ENCODE peak calls at places on chromosomes 5 and 9, in eight cellular contexts. One of them, this sample, is unnamed.

GRCh38 chr5:1007681-1008450 is 736 bp upstream of the NKD2 start:
- DNase-seq in cerebellar cortex: no peak
- DNase-seq in astrocyte: no peak
- DNase-seq in choroid plexus epithelial cell: no peak
- DNase-seq in NCI-H446 treated with DMSO at 0.1 percent for 48 hours: no peak
- DNase-seq in T-helper 9 cell: no peak
- DNase-seq in activated CD8-positive, alpha-beta memory T cell treated with anti-CD3 and anti-CD28 coated beads for 1 hour: no peak
- DNase-seq in AG20443: no peak
- DNase-seq in this sample: no peak

GRCh38 chr9:72809586-72809985 is 143.3 kb downstream of the ALDH1A1 start:
- DNase-seq in choroid plexus epithelial cell: no peak
- DNase-seq in T-helper 9 cell: no peak
- DNase-seq in activated CD8-positive, alpha-beta memory T cell treated with anti-CD3 and anti-CD28 coated beads for 1 hour: no peak
- DNase-seq in cerebellar cortex: no peak
- DNase-seq in NCI-H446 treated with DMSO at 0.1 percent for 48 hours: no peak
- DNase-seq in astrocyte: no peak
- DNase-seq in AG20443: no peak
- DNase-seq in this sample: no peak

GRCh38 chr5:170475269-170476000 is 28.4 kb upstream of the KCNIP1 start:
- DNase-seq in T-helper 9 cell: no peak
- DNase-seq in astrocyte: no peak
- DNase-seq in cerebellar cortex: no peak
- DNase-seq in activated CD8-positive, alpha-beta memory T cell treated with anti-CD3 and anti-CD28 coated beads for 1 hour: no peak
- DNase-seq in choroid plexus epithelial cell: peak
- DNase-seq in AG20443: no peak
- DNase-seq in NCI-H446 treated with DMSO at 0.1 percent for 48 hours: no peak
- DNase-seq in this sample: no peak

GRCh38 chr9:129983891-129984290 is 59.1 kb downstream of the FNBP1 start:
- DNase-seq in choroid plexus epithelial cell: peak
- DNase-seq in cerebellar cortex: no peak
- DNase-seq in activated CD8-positive, alpha-beta memory T cell treated with anti-CD3 and anti-CD28 coated beads for 1 hour: no peak
- DNase-seq in AG20443: peak
- DNase-seq in NCI-H446 treated with DMSO at 0.1 percent for 48 hours: no peak
- DNase-seq in T-helper 9 cell: no peak
- DNase-seq in astrocyte: peak
- DNase-seq in this sample: no peak

GRCh38 chr9:96482471-96482870 is 32.5 kb downstream of the HABP4 start:
- DNase-seq in activated CD8-positive, alpha-beta memory T cell treated with anti-CD3 and anti-CD28 coated beads for 1 hour: no peak
- DNase-seq in NCI-H446 treated with DMSO at 0.1 percent for 48 hours: no peak
- DNase-seq in choroid plexus epithelial cell: no peak
- DNase-seq in AG20443: no peak
- DNase-seq in cerebellar cortex: no peak
- DNase-seq in astrocyte: no peak
- DNase-seq in T-helper 9 cell: no peak
- DNase-seq in this sample: no peak

GRCh38 chr9:116269250-116269649 is 115.7 kb downstream of the PAPPA start:
- DNase-seq in NCI-H446 treated with DMSO at 0.1 percent for 48 hours: no peak
- DNase-seq in choroid plexus epithelial cell: peak
- DNase-seq in cerebellar cortex: no peak
- DNase-seq in AG20443: no peak
- DNase-seq in activated CD8-positive, alpha-beta memory T cell treated with anti-CD3 and anti-CD28 coated beads for 1 hour: no peak
- DNase-seq in T-helper 9 cell: no peak
- DNase-seq in astrocyte: peak
- DNase-seq in this sample: no peak

GRCh38 chr5:148459669-148460068 is 75.9 kb downstream of the FBXO38 start:
- DNase-seq in astrocyte: no peak
- DNase-seq in choroid plexus epithelial cell: no peak
- DNase-seq in activated CD8-positive, alpha-beta memory T cell treated with anti-CD3 and anti-CD28 coated beads for 1 hour: no peak
- DNase-seq in T-helper 9 cell: no peak
- DNase-seq in AG20443: no peak
- DNase-seq in NCI-H446 treated with DMSO at 0.1 percent for 48 hours: no peak
- DNase-seq in cerebellar cortex: no peak
- DNase-seq in this sample: no peak

GRCh38 chr9:131651160-131651559 is 88.7 kb downstream of the RAPGEF1 start:
- DNase-seq in T-helper 9 cell: no peak
- DNase-seq in activated CD8-positive, alpha-beta memory T cell treated with anti-CD3 and anti-CD28 coated beads for 1 hour: no peak
- DNase-seq in NCI-H446 treated with DMSO at 0.1 percent for 48 hours: no peak
- DNase-seq in astrocyte: no peak
- DNase-seq in cerebellar cortex: no peak
- DNase-seq in choroid plexus epithelial cell: no peak
- DNase-seq in AG20443: no peak
- DNase-seq in this sample: no peak

GRCh38 chr9:129306318-129306973 is 128.4 kb upstream of the IER5L start:
- DNase-seq in T-helper 9 cell: no peak
- DNase-seq in NCI-H446 treated with DMSO at 0.1 percent for 48 hours: no peak
- DNase-seq in astrocyte: no peak
- DNase-seq in cerebellar cortex: no peak
- DNase-seq in choroid plexus epithelial cell: no peak
- DNase-seq in AG20443: peak
- DNase-seq in activated CD8-positive, alpha-beta memory T cell treated with anti-CD3 and anti-CD28 coated beads for 1 hour: no peak
- DNase-seq in this sample: no peak

GRCh38 chr9:70413427-70413797 is 1.0 kb downstream of the KLF9 start:
- DNase-seq in T-helper 9 cell: peak
- DNase-seq in cerebellar cortex: no peak
- DNase-seq in activated CD8-positive, alpha-beta memory T cell treated with anti-CD3 and anti-CD28 coated beads for 1 hour: no peak
- DNase-seq in NCI-H446 treated with DMSO at 0.1 percent for 48 hours: peak
- DNase-seq in astrocyte: no peak
- DNase-seq in AG20443: peak
- DNase-seq in choroid plexus epithelial cell: no peak
- DNase-seq in this sample: no peak

GRCh38 chr9:116891438-116891837 is 204.3 kb downstream of the TRIM32 start:
- DNase-seq in choroid plexus epithelial cell: no peak
- DNase-seq in NCI-H446 treated with DMSO at 0.1 percent for 48 hours: no peak
- DNase-seq in T-helper 9 cell: no peak
- DNase-seq in activated CD8-positive, alpha-beta memory T cell treated with anti-CD3 and anti-CD28 coated beads for 1 hour: no peak
- DNase-seq in cerebellar cortex: no peak
- DNase-seq in astrocyte: no peak
- DNase-seq in AG20443: no peak
- DNase-seq in this sample: no peak

This sample was measured in T-helper 1 cell.